ENCODE peak calls at places on chromosome 16, in seven cellular contexts. L, E, G, U, N, F and W are unnamed samples.

GRCh38 chr16:11791144-11791828 is 5.8 kb downstream of the ZC3H7A start:
- DNase-seq in L (no peak), E (no peak), G (no peak), U (no peak), N (no peak), F (no peak), W (no peak)

GRCh38 chr16:80526418-80527061 is 14.3 kb upstream of the DYNLRB2 start:
- DNase-seq in L (peak; percentile 74), E (no peak), G (peak; percentile 37), U (peak; percentile 81), N (peak; percentile 42), F (no peak), W (peak; percentile 69)

GRCh38 chr16:83624436-83625120 is 183.2 kb upstream of the HSBP1 start:
- DNase-seq in L (no peak), E (no peak), G (no peak), U (no peak), N (no peak), F (no peak), W (no peak)

GRCh38 chr16:62711797-62712196 is 675.6 kb upstream of the CDH8 start:
- DNase-seq in L (no peak), E (no peak), G (no peak), U (no peak), N (no peak), F (no peak), W (peak; percentile 12)

GRCh38 chr16:5073279-5073629 is 1.6 kb downstream of the ALG1 start:
- DNase-seq in L (no peak), E (no peak), G (no peak), U (no peak), N (no peak), F (no peak), W (no peak)

GRCh38 chr16:83137894-83138293 is 511.1 kb downstream of the CDH13 start:
- DNase-seq in L (no peak), E (no peak), G (no peak), U (no peak), N (no peak), F (no peak), W (no peak)

GRCh38 chr16:75019007-75019406 is 20.2 kb downstream of the ZNRF1 start:
- DNase-seq in L (no peak), E (no peak), G (no peak), U (peak; percentile 67), N (no peak), F (no peak), W (no peak)

GRCh38 chr16:78677332-78677731 is 577.9 kb downstream of the WWOX start:
- DNase-seq in L (no peak), E (no peak), G (no peak), U (no peak), N (no peak), F (no peak), W (no peak)

GRCh38 chr16:88078111-88078775 is 127.0 kb downstream of the BANP start:
- DNase-seq in L (no peak), E (no peak), G (no peak), U (no peak), N (no peak), F (no peak), W (no peak)

GRCh38 chr16:89917773-89918452 is 749 bp upstream of the MC1R start:
- DNase-seq in L (peak; percentile 93), E (no peak), G (peak; percentile 56), U (peak; percentile 93), N (peak; percentile 80), F (peak; percentile 85), W (peak; percentile 96)

GRCh38 chr16:79599837-79600635 is 501 bp downstream of the MAF start:
- DNase-seq in L (peak; percentile 57), E (no peak), G (peak; percentile 69), U (peak; percentile 49), N (peak; percentile 58), F (peak; percentile 75), W (peak; percentile 4)

GRCh38 chr16:18983565-18984424 is at the start of gene TMC7:
- DNase-seq in L (peak; percentile 83), E (no peak), G (peak; percentile 56), U (peak; percentile 80), N (no peak), F (peak; percentile 83), W (peak; percentile 28)

GRCh38 chr16:81521141-81521626 is 76.6 kb downstream of the CMIP start:
- DNase-seq in L (no peak), E (no peak), G (no peak), U (no peak), N (peak; percentile 80), F (no peak), W (peak; percentile 49)

GRCh38 chr16:87727346-87727745 is 38.4 kb downstream of the KLHDC4 start:
- DNase-seq in L (no peak), E (no peak), G (no peak), U (no peak), N (no peak), F (no peak), W (no peak)

GRCh38 chr16:89828199-89828869 is at the start of gene SPIRE2:
- DNase-seq in L (peak; percentile 84), E (no peak), G (peak; percentile 56), U (peak; percentile 79), N (peak; percentile 60), F (peak; percentile 82), W (peak; percentile 84)

GRCh38 chr16:27633221-27633620 is 83.3 kb downstream of the KATNIP start:
- DNase-seq in L (no peak), E (no peak), G (no peak), U (no peak), N (no peak), F (no peak), W (no peak)

GRCh38 chr16:1344499-1344898 is 7.2 kb downstream of the TSR3 start:
- DNase-seq in L (no peak), E (no peak), G (no peak), U (no peak), N (no peak), F (no peak), W (no peak)

GRCh38 chr16:1345087-1345486 is 6.6 kb downstream of the TSR3 start:
- DNase-seq in L (no peak), E (no peak), G (no peak), U (no peak), N (no peak), F (no peak), W (peak; percentile 31)

GRCh38 chr16:1341495-1342388 is 8.3 kb downstream of the BAIAP3 start:
- DNase-seq in L (no peak), E (no peak), G (no peak), U (no peak), N (no peak), F (no peak), W (no peak)

GRCh38 chr16:1342526-1343427 is 8.9 kb downstream of the TSR3 start:
- DNase-seq in L (peak; percentile 83), E (peak; percentile 87), G (peak; percentile 71), U (peak; percentile 90), N (peak; percentile 95), F (peak; percentile 89), W (peak; percentile 94)

GRCh38 chr16:1343428-1344242 is 8.0 kb downstream of the TSR3 start:
- DNase-seq in L (no peak), E (no peak), G (no peak), U (no peak), N (no peak), F (no peak), W (peak; percentile 26)
- H3K4me3 ChIP-seq in L (peak overlapping the region; percentile 29), E (no peak overlapping the region), G (no peak overlapping the region), U (no peak overlapping the region), N (peak overlapping the region; percentile 37), F (peak overlapping the region; percentile 30), W (no peak overlapping the region)

DNA sequence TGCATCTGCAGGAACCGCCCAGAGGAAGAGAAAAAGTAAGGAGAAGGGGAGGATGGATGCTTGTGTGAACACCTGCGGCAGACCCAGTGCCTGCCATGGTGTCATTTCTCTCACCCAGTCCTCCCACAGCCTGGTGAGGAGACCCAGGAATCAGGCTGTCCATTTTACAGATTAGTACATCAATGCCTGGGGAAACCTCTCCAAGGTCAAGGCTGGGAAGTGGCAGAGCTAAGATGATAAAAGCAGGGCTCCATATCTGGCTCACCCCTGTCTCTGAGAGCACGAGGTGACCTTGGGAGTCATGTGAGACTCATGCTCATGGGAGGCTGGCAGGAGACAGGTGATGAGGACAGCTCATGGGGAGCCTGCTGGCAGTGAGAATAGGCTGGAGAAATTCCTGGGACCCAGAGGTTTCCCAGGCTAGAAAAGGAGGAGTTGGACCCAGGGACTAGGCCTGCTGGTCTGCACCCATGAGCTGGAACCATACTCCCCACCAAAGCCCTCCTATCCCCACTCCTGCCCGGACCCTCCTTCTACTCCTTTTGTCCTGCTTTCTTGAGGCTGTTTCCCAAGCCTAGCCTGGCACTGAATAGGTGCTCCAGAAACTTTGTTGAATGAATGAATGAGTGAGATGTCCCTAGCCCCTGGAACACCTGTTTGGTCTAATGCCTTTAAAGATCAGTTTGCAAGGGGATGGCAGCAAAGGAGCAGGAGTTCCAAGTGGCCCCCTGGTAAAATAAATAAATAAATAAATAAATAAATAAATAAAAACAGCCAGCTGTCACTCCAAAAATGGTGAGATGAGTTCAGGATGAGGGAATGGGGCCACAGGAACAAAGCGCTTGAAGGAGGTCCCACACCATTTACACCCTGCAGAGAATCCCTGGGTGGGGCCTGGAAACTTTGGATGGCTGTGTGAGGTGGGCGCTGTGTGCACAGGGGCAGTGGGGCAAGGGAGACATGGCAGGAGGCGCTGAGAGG is 1.6 kb downstream of the ZNF629 start:
- DNase-seq in L (no peak), E (no peak), G (no peak), U (no peak), N (no peak), F (no peak), W (no peak)
- H3K4me3 ChIP-seq in L (peak overlapping the region; percentile 97), E (peak overlapping the region; percentile 85), G (peak overlapping the region; percentile 80), U (peak overlapping the region; percentile 97), N (no peak overlapping the region), F (peak overlapping the region; percentile 83), W (peak overlapping the region; percentile 46)

GRCh38 chr16:3356118-3356517 is 429 bp downstream of the OR2C1 start:
- DNase-seq in L (no peak), E (no peak), G (no peak), U (no peak), N (no peak), F (no peak), W (no peak)

GRCh38 chr16:3358884-3359283 is 3.2 kb downstream of the OR2C1 start:
- DNase-seq in L (no peak), E (no peak), G (no peak), U (no peak), N (no peak), F (no peak), W (no peak)

DNA sequence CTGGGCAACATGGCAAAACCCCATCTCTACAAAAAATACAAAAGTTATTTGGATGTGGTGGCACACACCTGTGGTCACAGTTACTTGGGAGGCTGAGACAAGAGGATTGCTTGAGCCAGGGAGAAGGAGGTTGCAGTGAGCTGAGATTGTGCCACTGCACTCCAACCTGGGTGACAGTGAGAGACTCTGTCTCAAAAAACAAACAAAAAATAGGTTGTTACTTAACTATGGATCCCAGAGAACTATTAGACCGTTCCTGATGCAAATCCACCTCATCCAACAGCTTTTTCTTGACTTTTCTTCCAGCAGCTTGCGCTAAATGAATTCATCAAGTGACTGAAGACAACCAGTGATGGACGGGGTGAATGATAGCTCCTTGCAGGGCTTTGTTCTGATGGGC is at the start of gene OR2C1:
- DNase-seq in L (no peak), E (no peak), G (no peak), U (no peak), N (no peak), F (no peak), W (no peak)
- H3K4me3 ChIP-seq in L (no peak within 1 kb of the TSS), E (no peak within 1 kb of the TSS), G (no peak within 1 kb of the TSS), U (no peak within 1 kb of the TSS), N (no peak within 1 kb of the TSS), F (no peak within 1 kb of the TSS), W (no peak within 1 kb of the TSS)

DNA sequence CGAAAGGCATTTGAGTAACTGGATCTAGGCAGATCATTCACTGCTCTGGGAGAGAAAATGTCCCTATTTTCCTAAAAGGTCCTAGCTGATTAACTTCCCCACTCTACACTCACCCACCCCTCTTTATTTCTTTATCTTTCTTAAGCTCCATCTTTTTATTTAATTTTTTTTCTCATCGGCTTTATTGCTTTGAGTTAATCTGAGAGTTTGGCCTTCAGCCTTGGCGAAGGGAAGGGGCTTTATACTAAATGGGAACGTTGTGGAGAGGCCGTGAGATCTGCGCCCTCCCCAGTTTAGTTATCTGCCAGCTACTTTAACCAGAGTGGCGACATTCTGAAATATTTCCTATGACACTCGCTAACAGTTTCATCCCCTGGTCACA is 882 bp upstream of the TOX3 start:
- DNase-seq in L (no peak), E (no peak), G (no peak), U (no peak), N (no peak), F (no peak), W (no peak)
- H3K4me3 ChIP-seq in L (no peak overlapping the region), E (no peak overlapping the region), G (no peak overlapping the region), U (no peak overlapping the region), N (no peak overlapping the region), F (no peak overlapping the region), W (no peak overlapping the region)